ENCODE peak calls at places on chromosomes 13 and 19, in four cellular contexts. One of them, this sample, is unnamed.

GRCh38 chr19:14091086-14091884 is 734 bp upstream of the SAMD1 start:
- DNase-seq in GM12878: no peak
- DNase-seq in K562: peak
- DNase-seq in HepG2: peak
- DNase-seq in this sample: peak

GRCh38 chr13:21897140-21897539 is 226.3 kb downstream of the FGF9 start:
- DNase-seq in GM12878: no peak
- DNase-seq in K562: no peak
- DNase-seq in HepG2: no peak
- DNase-seq in this sample: no peak

GRCh38 chr19:33278403-33279269 is 23.7 kb downstream of the CEBPA start:
- DNase-seq in GM12878: no peak
- DNase-seq in K562: no peak
- DNase-seq in HepG2: peak
- DNase-seq in this sample: no peak

GRCh38 chr13:98260357-98261164 is 83.5 kb upstream of the RNF113B start:
- DNase-seq in GM12878: no peak
- DNase-seq in K562: no peak
- DNase-seq in HepG2: no peak
- DNase-seq in this sample: no peak

GRCh38 chr19:58577581-58578429 is 4.7 kb upstream of the MZF1 start:
- DNase-seq in GM12878: no peak
- DNase-seq in K562: no peak
- DNase-seq in HepG2: no peak
- DNase-seq in this sample: no peak

GRCh38 chr13:111122056-111122455 is 6.9 kb downstream of the ARHGEF7 start:
- DNase-seq in GM12878: no peak
- DNase-seq in K562: no peak
- DNase-seq in HepG2: no peak
- DNase-seq in this sample: no peak

GRCh38 chr19:19480688-19481087 is 34.7 kb downstream of the TSSK6 start:
- DNase-seq in GM12878: peak
- DNase-seq in K562: no peak
- DNase-seq in HepG2: no peak
- DNase-seq in this sample: no peak

GRCh38 chr13:79870123-79870522 is 389.2 kb downstream of the NDFIP2 start:
- DNase-seq in GM12878: no peak
- DNase-seq in K562: no peak
- DNase-seq in HepG2: no peak
- DNase-seq in this sample: peak

GRCh38 chr13:73499685-73500084 is 440.9 kb downstream of the KLF5 start:
- DNase-seq in GM12878: no peak
- DNase-seq in K562: no peak
- DNase-seq in HepG2: no peak
- DNase-seq in this sample: no peak

GRCh38 chr13:61664821-61665705 is 249.4 kb upstream of the PCDH20 start:
- DNase-seq in GM12878: no peak
- DNase-seq in K562: no peak
- DNase-seq in HepG2: peak
- DNase-seq in this sample: no peak

GRCh38 chr19:44951179-44952159 is 3.7 kb upstream of the CLPTM1 start:
- DNase-seq in GM12878: no peak
- DNase-seq in K562: peak
- DNase-seq in HepG2: peak
- DNase-seq in this sample: peak

GRCh38 chr13:52644108-52644507 is 1.9 kb downstream of the HNRNPA1L2 start:
- DNase-seq in GM12878: no peak
- DNase-seq in K562: no peak
- DNase-seq in HepG2: no peak
- DNase-seq in this sample: no peak

GRCh38 chr19:42271045-42271419 is 2.0 kb downstream of the CIC start:
- DNase-seq in GM12878: no peak
- DNase-seq in K562: no peak
- DNase-seq in HepG2: no peak
- DNase-seq in this sample: no peak

GRCh38 chr13:25977216-25977615 is 74.6 kb downstream of the SHISA2 start:
- DNase-seq in GM12878: no peak
- DNase-seq in K562: no peak
- DNase-seq in HepG2: no peak
- DNase-seq in this sample: no peak

GRCh38 chr19:6457958-6458694 is 1.5 kb downstream of the SLC25A23 start:
- DNase-seq in GM12878: peak
- DNase-seq in K562: peak
- DNase-seq in HepG2: no peak
- DNase-seq in this sample: no peak

GRCh38 chr19:3324405-3324856 is 42.0 kb upstream of the NFIC start:
- DNase-seq in GM12878: no peak
- DNase-seq in K562: peak
- DNase-seq in HepG2: peak
- DNase-seq in this sample: peak

GRCh38 chr13:93243375-93244063 is 16.9 kb downstream of the GPC6 start:
- DNase-seq in GM12878: no peak
- DNase-seq in K562: no peak
- DNase-seq in HepG2: no peak
- DNase-seq in this sample: no peak

GRCh38 chr19:49807888-49808675 is 5.0 kb downstream of the FUZ start:
- DNase-seq in GM12878: no peak
- DNase-seq in K562: no peak
- DNase-seq in HepG2: no peak
- DNase-seq in this sample: no peak

GRCh38 chr13:113469582-113469981 is 16.3 kb upstream of the ADPRHL1 start:
- DNase-seq in GM12878: no peak
- DNase-seq in K562: no peak
- DNase-seq in HepG2: no peak
- DNase-seq in this sample: no peak

GRCh38 chr19:32287811-32288227 is 57.6 kb upstream of the ZNF507 start:
- DNase-seq in GM12878: no peak
- DNase-seq in K562: peak
- DNase-seq in HepG2: peak
- DNase-seq in this sample: peak

GRCh38 chr13:106182404-106182803 is 353.1 kb downstream of the EFNB2 start:
- DNase-seq in GM12878: no peak
- DNase-seq in K562: no peak
- DNase-seq in HepG2: no peak
- DNase-seq in this sample: no peak

GRCh38 chr13:46492946-46493345 is 60.0 kb upstream of the LRCH1 start:
- DNase-seq in GM12878: no peak
- DNase-seq in K562: peak
- DNase-seq in HepG2: peak
- DNase-seq in this sample: peak

GRCh38 chr19:18672044-18672451 is 11.4 kb upstream of the CRTC1 start:
- DNase-seq in GM12878: no peak
- DNase-seq in K562: no peak
- DNase-seq in HepG2: no peak
- DNase-seq in this sample: no peak

GRCh38 chr19:9883231-9883758 is 48.2 kb downstream of the PIN1 start:
- DNase-seq in GM12878: no peak
- DNase-seq in K562: no peak
- DNase-seq in HepG2: no peak
- DNase-seq in this sample: no peak

GRCh38 chr19:46573679-46574522 is 27.2 kb upstream of the CALM3 start:
- DNase-seq in GM12878: no peak
- DNase-seq in K562: no peak
- DNase-seq in HepG2: peak
- DNase-seq in this sample: no peak

GRCh38 chr19:35458821-35459391 is 10.8 kb downstream of the FFAR2 start:
- DNase-seq in GM12878: peak
- DNase-seq in K562: no peak
- DNase-seq in HepG2: peak
- DNase-seq in this sample: no peak

GRCh38 chr13:19960673-19961015 is 2.1 kb downstream of the ZMYM2 start:
- DNase-seq in GM12878: no peak
- DNase-seq in K562: no peak
- DNase-seq in HepG2: no peak
- DNase-seq in this sample: no peak

GRCh38 chr19:14375582-14376291 is 5.5 kb upstream of the ADGRE5 start:
- DNase-seq in GM12878: no peak
- DNase-seq in K562: no peak
- DNase-seq in HepG2: no peak
- DNase-seq in this sample: no peak

GRCh38 chr13:44876782-44877324 is 112.4 kb downstream of the NUFIP1 start:
- DNase-seq in GM12878: no peak
- DNase-seq in K562: peak
- DNase-seq in HepG2: no peak
- DNase-seq in this sample: no peak

GRCh38 chr13:108734676-108735075 is 105.3 kb downstream of the MYO16 start:
- DNase-seq in GM12878: no peak
- DNase-seq in K562: peak
- DNase-seq in HepG2: no peak
- DNase-seq in this sample: no peak

GRCh38 chr13:108728370-108728769 is 99.0 kb downstream of the MYO16 start:
- DNase-seq in GM12878: no peak
- DNase-seq in K562: no peak
- DNase-seq in HepG2: peak
- DNase-seq in this sample: peak

GRCh38 chr13:108733141-108733540 is 103.7 kb downstream of the MYO16 start:
- DNase-seq in GM12878: no peak
- DNase-seq in K562: no peak
- DNase-seq in HepG2: no peak
- DNase-seq in this sample: no peak
- TF ChIP-seq TARDBP in GM12878: no peak
- TF ChIP-seq TARDBP in K562: no peak
- TF ChIP-seq TARDBP in HepG2: no peak
- TF ChIP-seq TARDBP in this sample: no peak

GRCh38 chr19:677601-678380 is 1.6 kb downstream of the FSTL3 start:
- DNase-seq in GM12878: no peak
- DNase-seq in K562: no peak
- DNase-seq in HepG2: no peak
- DNase-seq in this sample: no peak

GRCh38 chr19:681029-681626 is 4.9 kb downstream of the FSTL3 start:
- DNase-seq in GM12878: no peak
- DNase-seq in K562: no peak
- DNase-seq in HepG2: no peak
- DNase-seq in this sample: peak

GRCh38 chr19:678791-679388 is 2.7 kb downstream of the FSTL3 start:
- DNase-seq in GM12878: no peak
- DNase-seq in K562: no peak
- DNase-seq in HepG2: no peak
- DNase-seq in this sample: no peak

GRCh38 chr19:680287-681028 is 4.3 kb downstream of the FSTL3 start:
- DNase-seq in GM12878: peak
- DNase-seq in K562: peak
- DNase-seq in HepG2: peak
- DNase-seq in this sample: peak

GRCh38 chr19:679418-680286 is 3.5 kb downstream of the FSTL3 start:
- DNase-seq in GM12878: no peak
- DNase-seq in K562: peak
- DNase-seq in HepG2: no peak
- DNase-seq in this sample: no peak
- TF ChIP-seq TARDBP in GM12878: no peak
- TF ChIP-seq TARDBP in K562: no peak
- TF ChIP-seq TARDBP in HepG2: no peak
- TF ChIP-seq TARDBP in this sample: no peak

GRCh38 chr13:35469781-35470380 is 6.6 kb downstream of the MAB21L1 start:
- DNase-seq in GM12878: no peak
- DNase-seq in K562: no peak
- DNase-seq in HepG2: no peak
- DNase-seq in this sample: no peak

GRCh38 chr13:35465345-35465744 is 11.1 kb downstream of the MAB21L1 start:
- DNase-seq in GM12878: no peak
- DNase-seq in K562: no peak
- DNase-seq in HepG2: no peak
- DNase-seq in this sample: no peak

GRCh38 chr13:35470671-35471465 is 5.6 kb downstream of the MAB21L1 start:
- DNase-seq in GM12878: no peak
- DNase-seq in K562: no peak
- DNase-seq in HepG2: no peak
- DNase-seq in this sample: no peak

GRCh38 chr13:35471466-35472307 is 4.8 kb downstream of the MAB21L1 start:
- DNase-seq in GM12878: no peak
- DNase-seq in K562: no peak
- DNase-seq in HepG2: no peak
- DNase-seq in this sample: no peak

GRCh38 chr13:35468195-35468594 is 8.3 kb downstream of the MAB21L1 start:
- DNase-seq in GM12878: no peak
- DNase-seq in K562: no peak
- DNase-seq in HepG2: no peak
- DNase-seq in this sample: no peak
- TF ChIP-seq TARDBP in GM12878: no peak
- TF ChIP-seq TARDBP in K562: no peak
- TF ChIP-seq TARDBP in HepG2: no peak
- TF ChIP-seq TARDBP in this sample: no peak

GRCh38 chr13:28204043-28204442 is 65.7 kb downstream of the PAN3 start:
- DNase-seq in GM12878: no peak
- DNase-seq in K562: no peak
- DNase-seq in HepG2: peak
- DNase-seq in this sample: no peak
- TF ChIP-seq TARDBP in GM12878: no peak
- TF ChIP-seq TARDBP in K562: no peak
- TF ChIP-seq TARDBP in HepG2: no peak
- TF ChIP-seq TARDBP in this sample: no peak

GRCh38 chr19:51352783-51353360 is 10.9 kb upstream of the VSIG10L start:
- DNase-seq in GM12878: no peak
- DNase-seq in K562: no peak
- DNase-seq in HepG2: no peak
- DNase-seq in this sample: no peak
- TF ChIP-seq TARDBP in GM12878: no peak
- TF ChIP-seq TARDBP in K562: no peak
- TF ChIP-seq TARDBP in HepG2: no peak
- TF ChIP-seq TARDBP in this sample: no peak